ENCODE peak calls at places on chromosomes 1 and 21, in ten cellular contexts. W, H, G, X, U, A, V, N, Z and P are unnamed samples.

GRCh38 chr1:17561252-17561558 is 21.7 kb downstream of the ARHGEF10L start:
- DNase-seq in W (no peak), H (no peak), G (no peak), X (no peak), U (no peak), A (no peak), V (peak; percentile 93), N (no peak), Z (no peak), P (no peak)

GRCh38 chr1:48005254-48006162 is 8.3 kb upstream of the TRABD2B start:
- DNase-seq in W (no peak), H (no peak), G (no peak), X (no peak), U (no peak), A (no peak), V (no peak), N (no peak), Z (no peak), P (no peak)

GRCh38 chr1:13893456-13893855 is 193.5 kb downstream of the PRDM2 start:
- DNase-seq in W (no peak), H (no peak), G (no peak), X (no peak), U (no peak), A (no peak), V (no peak), N (no peak), Z (no peak), P (no peak)

GRCh38 chr1:212760126-212760823 is 31.3 kb downstream of the NSL1 start:
- DNase-seq in W (no peak), H (peak; percentile 18), G (peak; percentile 15), X (peak; percentile 14), U (no peak), A (no peak), V (no peak), N (no peak), Z (peak; percentile 48), P (no peak)

GRCh38 chr1:118202076-118202608 is 17.1 kb upstream of the SPAG17 start:
- DNase-seq in W (no peak), H (no peak), G (no peak), X (no peak), U (no peak), A (no peak), V (no peak), N (no peak), Z (no peak), P (no peak)

GRCh38 chr21:46357335-46357604 is 33.3 kb downstream of the PCNT start:
- DNase-seq in W (no peak), H (no peak), G (no peak), X (no peak), U (no peak), A (no peak), V (no peak), N (no peak), Z (no peak), P (no peak)

GRCh38 chr1:152374451-152374850 is 14.6 kb upstream of the FLG2 start:
- DNase-seq in W (no peak), H (no peak), G (no peak), X (no peak), U (no peak), A (no peak), V (no peak), N (no peak), Z (no peak), P (no peak)

GRCh38 chr1:95179205-95180001 is 54.6 kb upstream of the RWDD3 start:
- DNase-seq in W (no peak), H (no peak), G (no peak), X (no peak), U (no peak), A (no peak), V (no peak), N (no peak), Z (peak; percentile 30), P (no peak)

GRCh38 chr1:21318714-21319159 is 28.5 kb upstream of the ECE1 start:
- DNase-seq in W (peak; percentile 94), H (no peak), G (peak; percentile 97), X (peak; percentile 99), U (peak; percentile 98), A (peak; percentile 78), V (peak; percentile 99), N (peak; percentile 73), Z (peak; percentile 92), P (no peak)

GRCh38 chr1:203442821-203443220 is 32.8 kb upstream of the PRELP start:
- DNase-seq in W (no peak), H (no peak), G (no peak), X (no peak), U (no peak), A (no peak), V (peak; percentile 78), N (no peak), Z (no peak), P (no peak)

GRCh38 chr1:3612123-3612522 is 815 bp upstream of the MEGF6 start:
- DNase-seq in W (no peak), H (no peak), G (no peak), X (no peak), U (no peak), A (no peak), V (no peak), N (no peak), Z (no peak), P (no peak)
- H3K4me3 ChIP-seq in W (no peak overlapping the region), H (peak overlapping the region; percentile 57), G (no peak overlapping the region), X (peak overlapping the region; percentile 48), U (no peak overlapping the region), A (peak overlapping the region; percentile 61), V (no peak overlapping the region), N (peak overlapping the region; percentile 11), Z (no peak overlapping the region), P (no peak overlapping the region)

DNA sequence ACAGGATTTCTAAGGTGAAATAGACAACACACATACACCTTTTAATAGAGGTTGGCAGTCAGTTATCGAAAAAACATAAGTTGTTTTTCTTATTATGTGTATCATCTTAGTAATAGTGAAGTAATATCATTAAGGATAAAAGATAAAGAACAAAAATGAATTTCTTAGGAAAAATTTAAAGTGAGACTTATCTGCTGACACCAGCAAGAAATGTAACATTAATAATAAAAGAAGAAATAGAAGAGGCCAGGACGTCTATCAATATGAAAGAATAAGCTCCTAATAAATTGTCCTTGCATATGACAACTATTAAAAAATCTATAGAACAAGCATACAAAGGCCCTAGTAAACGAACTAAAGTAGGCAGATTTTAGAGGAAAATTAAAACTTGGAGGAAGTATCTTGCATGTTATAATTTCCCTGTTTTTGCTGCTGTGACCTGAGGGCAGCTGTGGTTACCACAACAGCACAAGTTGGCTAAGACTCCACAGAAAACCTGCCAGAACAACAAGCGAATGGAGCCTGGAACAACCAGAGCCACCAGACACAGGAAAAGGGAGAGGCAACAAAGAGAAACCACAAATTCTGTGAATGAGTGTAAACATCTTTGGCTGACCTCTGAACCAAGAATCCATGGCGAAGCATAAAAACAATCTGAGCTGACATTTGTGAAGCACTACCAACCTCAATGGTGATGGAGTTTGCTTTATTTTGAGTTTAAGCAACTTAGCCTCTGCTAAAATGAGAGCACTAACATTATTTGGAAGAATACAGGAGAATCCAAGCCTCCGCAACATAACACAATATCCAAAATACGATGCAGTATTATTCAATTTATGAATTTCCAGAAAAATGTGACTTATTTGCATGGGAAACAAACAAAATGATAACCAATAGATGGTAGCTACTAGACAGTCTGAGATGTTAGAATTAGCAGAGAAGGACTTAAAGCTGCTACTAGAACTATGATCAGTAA is 207.5 kb downstream of the KCNT2 start:
- DNase-seq in W (peak; percentile 90), H (no peak), G (peak; percentile 87), X (peak; percentile 83), U (peak; percentile 62), A (no peak), V (peak; percentile 78), N (peak; percentile 52), Z (no peak), P (peak; percentile 93)
- H3K4me3 ChIP-seq in W (no peak overlapping the region), H (no peak overlapping the region), G (no peak overlapping the region), X (no peak overlapping the region), U (no peak overlapping the region), A (no peak overlapping the region), V (peak overlapping the region; percentile 10), N (no peak overlapping the region), Z (no peak overlapping the region), P (no peak overlapping the region)

DNA sequence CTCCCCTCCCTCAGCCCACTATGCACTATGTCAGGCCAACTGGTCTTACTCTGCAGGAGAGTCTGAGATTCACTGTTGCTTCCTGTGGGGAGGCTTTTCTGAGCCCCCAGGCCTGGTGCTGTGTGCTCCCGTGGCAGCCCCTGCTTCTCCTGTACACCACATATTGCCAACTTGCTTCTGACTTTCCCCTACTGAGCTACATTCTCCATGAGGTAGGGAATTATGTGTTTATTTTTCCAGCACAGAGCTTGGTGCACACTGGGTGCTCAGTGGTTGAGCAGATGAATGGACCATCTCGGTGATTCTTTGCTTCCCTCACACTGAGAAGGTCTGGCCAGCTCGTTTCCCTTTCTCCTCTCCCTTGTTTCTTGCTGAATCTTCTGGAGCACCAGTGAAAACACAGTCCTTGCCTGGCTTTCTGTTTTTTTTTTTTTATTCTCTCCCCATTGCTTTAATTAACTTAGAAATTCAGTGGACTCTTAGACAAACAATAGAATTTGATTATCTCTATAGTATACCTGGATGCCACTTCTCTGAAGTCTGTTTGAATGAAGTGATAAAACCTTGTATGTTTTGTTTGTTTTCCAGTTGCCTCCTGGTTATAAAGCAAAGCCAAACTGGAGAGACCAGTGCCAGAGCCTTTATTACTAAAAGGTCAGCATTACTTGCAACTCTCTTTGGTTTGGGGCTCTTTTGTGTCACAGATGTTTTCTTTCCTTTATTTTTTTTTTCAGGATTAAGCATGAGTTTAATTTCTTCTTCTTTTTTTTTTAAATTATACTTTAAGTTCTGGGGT is 50.3 kb upstream of the CNIH3 start:
- DNase-seq in W (no peak), H (no peak), G (no peak), X (no peak), U (no peak), A (no peak), V (no peak), N (no peak), Z (no peak), P (no peak)
- H3K4me3 ChIP-seq in W (no peak overlapping the region), H (no peak overlapping the region), G (no peak overlapping the region), X (no peak overlapping the region), U (no peak overlapping the region), A (no peak overlapping the region), V (no peak overlapping the region), N (no peak overlapping the region), Z (no peak overlapping the region), P (no peak overlapping the region)

GRCh38 chr1:101239095-101240040 is 2.5 kb downstream of the S1PR1 start:
- DNase-seq in W (no peak), H (no peak), G (no peak), X (no peak), U (peak; percentile 62), A (no peak), V (no peak), N (no peak), Z (no peak), P (no peak)

GRCh38 chr1:101240041-101240430 is 3.2 kb downstream of the S1PR1 start:
- DNase-seq in W (no peak), H (no peak), G (no peak), X (no peak), U (peak; percentile 54), A (no peak), V (no peak), N (no peak), Z (no peak), P (no peak)

GRCh38 chr1:101237229-101237837 is 514 bp downstream of the S1PR1 start:
- DNase-seq in W (no peak), H (no peak), G (peak; percentile 96), X (peak; percentile 85), U (no peak), A (no peak), V (no peak), N (peak; percentile 61), Z (no peak), P (peak; percentile 26)

GRCh38 chr1:101238041-101238515 is 1.3 kb downstream of the S1PR1 start:
- DNase-seq in W (no peak), H (no peak), G (no peak), X (no peak), U (no peak), A (peak; percentile 50), V (no peak), N (no peak), Z (no peak), P (no peak)

GRCh38 chr1:101238681-101239094 is 1.9 kb downstream of the S1PR1 start:
- DNase-seq in W (peak; percentile 84), H (peak; percentile 66), G (peak; percentile 93), X (peak; percentile 87), U (peak; percentile 87), A (peak; percentile 88), V (peak; percentile 90), N (peak; percentile 83), Z (peak; percentile 90), P (peak; percentile 83)
- H3K4me3 ChIP-seq in W (no peak overlapping the region), H (no peak overlapping the region), G (peak overlapping the region; percentile 38), X (no peak overlapping the region), U (peak overlapping the region; percentile 60), A (peak overlapping the region; percentile 76), V (peak overlapping the region; percentile 52), N (peak overlapping the region; percentile 83), Z (peak overlapping the region; percentile 84), P (no peak overlapping the region)